ENCODE peak calls at places on chromosomes 12 and 14, in ten cellular contexts. R is pancreas, P is PC-3, Q is cardiac muscle cell, X is coronary artery, M is tibial nerve, C is A549, Y is astrocyte, A is neural progenitor cell, I is stomach. G is an unnamed sample.

GRCh38 chr12:18595406-18595805 is 142.4 kb downstream of the PLCZ1 start:
- DNase-seq in R (no peak), P (peak), Q (no peak), X (no peak), M (no peak), C (no peak), Y (no peak), A (no peak), I (no peak), G (no peak)

GRCh38 chr12:121330195-121330594 is 22.0 kb downstream of the ANAPC5 start:
- DNase-seq in R (no peak), P (no peak), Q (no peak), X (no peak), M (no peak), C (no peak), Y (no peak), A (no peak), I (no peak), G (no peak)

GRCh38 chr12:57899010-57899662 is 42.2 kb upstream of the ATP23 start:
- DNase-seq in R (peak), P (peak), Q (peak), X (no peak), M (no peak), C (no peak), Y (peak), A (no peak), I (peak), G (no peak)

GRCh38 chr14:63928744-63929174 is 76.0 kb downstream of the SYNE2 start:
- DNase-seq in R (no peak), P (no peak), Q (peak), X (no peak), M (no peak), C (no peak), Y (peak), A (no peak), I (no peak), G (no peak)

GRCh38 chr14:39406560-39406959 is 25.7 kb downstream of the FBXO33 start:
- DNase-seq in R (no peak), P (no peak), Q (no peak), X (no peak), M (no peak), C (no peak), Y (no peak), A (no peak), I (no peak), G (no peak)

GRCh38 chr14:75298187-75298985 is 19.8 kb downstream of the FOS start:
- DNase-seq in R (no peak), P (no peak), Q (peak), X (no peak), M (peak), C (no peak), Y (no peak), A (no peak), I (peak), G (no peak)

GRCh38 chr14:101518611-101519048 is 42.7 kb upstream of the DIO3 start:
- DNase-seq in R (peak), P (no peak), Q (no peak), X (no peak), M (peak), C (no peak), Y (no peak), A (no peak), I (no peak), G (no peak)

GRCh38 chr14:60179296-60179924 is 14.2 kb upstream of the DHRS7 start:
- DNase-seq in R (no peak), P (peak), Q (no peak), X (no peak), M (no peak), C (peak), Y (peak), A (no peak), I (no peak), G (no peak)

GRCh38 chr12:56897844-56898341 is 36.3 kb downstream of the SDR9C7 start:
- DNase-seq in R (no peak), P (peak), Q (no peak), X (no peak), M (no peak), C (no peak), Y (no peak), A (no peak), I (no peak), G (no peak)

GRCh38 chr14:89988787-89989186 is 33.1 kb downstream of the TDP1 start:
- DNase-seq in R (no peak), P (no peak), Q (no peak), X (no peak), M (no peak), C (no peak), Y (no peak), A (no peak), I (no peak), G (no peak)

GRCh38 chr12:29728033-29728432 is 55.7 kb downstream of the TMTC1 start:
- DNase-seq in R (no peak), P (no peak), Q (no peak), X (no peak), M (no peak), C (no peak), Y (no peak), A (no peak), I (no peak), G (no peak)

GRCh38 chr12:94266796-94267529 is 118.6 kb downstream of the PLXNC1 start:
- DNase-seq in R (no peak), P (no peak), Q (peak), X (no peak), M (no peak), C (no peak), Y (peak), A (no peak), I (no peak), G (peak)

GRCh38 chr12:52515927-52516831 is 4.0 kb downstream of the KRT5 start:
- DNase-seq in R (no peak), P (peak), Q (peak), X (peak), M (no peak), C (no peak), Y (peak), A (no peak), I (no peak), G (no peak)

GRCh38 chr12:106715582-106715981 is 58.9 kb upstream of the RIC8B start:
- DNase-seq in R (no peak), P (no peak), Q (no peak), X (no peak), M (no peak), C (no peak), Y (no peak), A (no peak), I (no peak), G (no peak)

GRCh38 chr12:54967461-54967860 is 17.1 kb downstream of the TESPA1 start:
- DNase-seq in R (no peak), P (no peak), Q (peak), X (no peak), M (no peak), C (no peak), Y (no peak), A (no peak), I (peak), G (no peak)

GRCh38 chr12:119672194-119672593 is 4.3 kb downstream of the PRKAB1 start:
- DNase-seq in R (no peak), P (no peak), Q (no peak), X (no peak), M (no peak), C (no peak), Y (no peak), A (no peak), I (no peak), G (no peak)

GRCh38 chr12:58367041-58367440 is 425.7 kb downstream of the ATP23 start:
- DNase-seq in R (no peak), P (peak), Q (no peak), X (no peak), M (no peak), C (no peak), Y (no peak), A (no peak), I (no peak), G (no peak)

GRCh38 chr12:59365133-59365532 is 230.7 kb upstream of the SLC16A7 start:
- DNase-seq in R (no peak), P (no peak), Q (no peak), X (no peak), M (no peak), C (no peak), Y (no peak), A (no peak), I (no peak), G (no peak)

GRCh38 chr14:22846811-22847307 is 10.5 kb downstream of the MMP14 start:
- DNase-seq in R (no peak), P (no peak), Q (no peak), X (no peak), M (no peak), C (no peak), Y (no peak), A (no peak), I (no peak), G (no peak)

GRCh38 chr12:125105600-125105999 is 40.4 kb downstream of the AACS start:
- DNase-seq in R (peak), P (no peak), Q (no peak), X (no peak), M (no peak), C (no peak), Y (no peak), A (no peak), I (no peak), G (no peak)

GRCh38 chr14:34488528-34488927 is 26.5 kb upstream of the SPTSSA start:
- DNase-seq in R (no peak), P (no peak), Q (no peak), X (no peak), M (no peak), C (no peak), Y (no peak), A (no peak), I (peak), G (no peak)

GRCh38 chr14:51351997-51352396 is 112.0 kb downstream of the TMX1 start:
- DNase-seq in R (no peak), P (no peak), Q (no peak), X (no peak), M (no peak), C (no peak), Y (no peak), A (no peak), I (no peak), G (no peak)

GRCh38 chr14:59482471-59483331 is 1.5 kb downstream of the L3HYPDH start:
- DNase-seq in R (no peak), P (peak), Q (peak), X (no peak), M (no peak), C (peak), Y (peak), A (no peak), I (no peak), G (no peak)

GRCh38 chr12:107086314-107086713 is 7.0 kb downstream of the CRY1 start:
- DNase-seq in R (no peak), P (no peak), Q (no peak), X (no peak), M (no peak), C (no peak), Y (no peak), A (no peak), I (no peak), G (no peak)

GRCh38 chr14:86787782-86788181 is 1205.2 kb downstream of the GALC start:
- DNase-seq in R (no peak), P (peak), Q (peak), X (no peak), M (no peak), C (no peak), Y (no peak), A (no peak), I (no peak), G (no peak)

GRCh38 chr12:10491766-10492165 is 13.9 kb upstream of the EIF2S3B start:
- DNase-seq in R (no peak), P (no peak), Q (no peak), X (no peak), M (no peak), C (no peak), Y (no peak), A (no peak), I (no peak), G (no peak)

GRCh38 chr12:109258201-109258600 is 50.9 kb downstream of the FOXN4 start:
- DNase-seq in R (no peak), P (no peak), Q (no peak), X (no peak), M (no peak), C (no peak), Y (no peak), A (no peak), I (no peak), G (no peak)
- H3K27ac ChIP-seq in R (no peak), P (no peak), Q (no peak), X (no peak), M (no peak), C (no peak), Y (no peak), A (no peak), I (no peak), G (no peak)

DNA sequence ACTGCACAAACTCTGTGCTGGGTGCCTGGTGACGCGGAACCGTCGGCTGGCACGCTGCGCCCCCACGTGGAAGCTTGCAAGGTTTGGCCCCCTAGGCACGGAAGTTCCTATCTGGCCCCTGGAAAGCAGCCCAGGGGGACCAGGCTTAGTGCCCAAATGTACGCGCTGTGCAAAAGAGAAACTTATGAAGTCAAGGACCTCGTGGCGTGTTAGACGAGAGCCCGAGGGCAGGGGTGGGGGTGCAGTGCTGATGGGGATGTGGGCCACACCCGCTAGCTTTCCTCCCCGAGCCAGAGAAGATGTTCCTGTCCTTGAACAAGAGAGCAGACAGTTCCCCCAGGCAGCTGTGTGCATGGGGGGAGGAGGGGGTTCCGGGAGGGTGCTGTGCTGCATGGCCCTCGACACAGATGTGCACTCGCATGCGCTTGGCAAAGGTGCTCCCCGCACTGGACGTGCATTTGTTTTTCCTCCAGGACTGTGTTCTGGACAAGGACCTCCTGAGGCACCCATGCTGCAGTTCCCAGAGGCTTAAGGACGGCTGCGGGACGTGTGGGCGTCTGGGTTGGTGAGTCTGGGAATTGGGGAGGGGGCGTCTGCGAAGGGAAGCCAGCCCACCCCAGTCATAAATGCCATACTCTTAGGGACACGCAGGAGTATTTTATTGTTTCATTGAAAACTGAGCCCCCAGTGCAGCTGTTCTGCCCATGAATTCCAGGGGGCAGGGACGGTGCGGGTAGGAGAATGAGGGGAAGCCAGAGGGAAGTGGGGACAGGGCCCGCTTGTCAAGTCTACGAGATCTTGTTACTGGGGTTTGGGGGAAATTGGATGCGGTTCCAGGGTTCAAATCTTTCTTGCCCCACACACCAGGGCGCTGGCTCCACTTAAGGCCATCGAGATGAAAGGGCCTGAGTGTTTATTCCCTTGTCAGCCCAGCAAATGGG is 80.0 kb downstream of the NTF3 start:
- DNase-seq in R (no peak), P (peak), Q (peak), X (peak), M (no peak), C (peak), Y (no peak), A (peak), I (no peak), G (peak)
- TF ChIP-seq CTCF in R (no peak), P (peak), Q (peak), X (peak), M (peak), C (peak), Y (peak), A (peak), I (no peak), G (no peak)

GRCh38 chr14:103908580-103908979 is 19.7 kb upstream of the TDRD9 start:
- DNase-seq in R (peak), P (no peak), Q (no peak), X (no peak), M (no peak), C (no peak), Y (no peak), A (no peak), I (no peak), G (no peak)

GRCh38 chr14:103910984-103911383 is 17.3 kb upstream of the TDRD9 start:
- DNase-seq in R (no peak), P (no peak), Q (no peak), X (no peak), M (no peak), C (no peak), Y (no peak), A (no peak), I (no peak), G (no peak)

GRCh38 chr14:103910262-103910935 is 17.9 kb upstream of the TDRD9 start:
- DNase-seq in R (peak), P (peak), Q (peak), X (no peak), M (peak), C (peak), Y (peak), A (peak), I (peak), G (peak)

GRCh38 chr14:103905861-103906456 is 22.3 kb upstream of the TDRD9 start:
- DNase-seq in R (peak), P (no peak), Q (no peak), X (no peak), M (no peak), C (no peak), Y (no peak), A (peak), I (no peak), G (peak)

DNA sequence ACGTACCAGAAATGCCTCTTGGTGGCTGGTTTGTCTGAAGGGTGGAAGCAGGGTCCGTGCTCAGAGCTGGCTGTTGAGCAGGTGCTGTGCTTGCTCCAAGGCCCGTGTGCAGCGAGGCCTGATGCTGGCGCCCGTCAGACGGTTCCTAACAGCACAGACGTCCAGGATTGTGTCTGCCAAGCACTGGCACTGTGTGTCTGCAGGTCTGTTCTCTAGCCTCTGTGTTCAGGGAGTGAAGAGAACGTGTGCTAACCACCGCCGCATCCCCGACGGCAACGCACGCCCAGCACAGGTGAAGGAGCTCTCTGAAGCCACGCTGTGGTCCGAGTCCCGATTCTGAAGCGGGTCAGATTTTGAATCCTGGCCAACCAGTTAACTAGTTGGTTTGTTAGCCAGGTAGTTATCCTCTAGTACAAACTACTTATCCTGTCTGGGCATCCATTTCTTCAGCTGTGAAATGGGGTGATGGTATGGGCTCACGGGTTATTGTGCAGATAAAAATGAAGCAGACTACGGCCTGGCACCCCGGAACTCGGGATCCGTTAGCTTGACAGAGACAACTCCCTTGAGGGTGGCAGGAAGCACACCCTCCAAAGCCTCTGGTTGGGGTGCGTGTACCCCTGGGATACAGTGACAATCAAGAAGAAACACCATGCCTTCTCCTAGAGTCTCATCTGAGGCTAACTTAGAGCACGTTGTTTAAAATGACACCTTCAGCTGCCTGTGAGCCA is 18.6 kb upstream of the TDRD9 start:
- DNase-seq in R (peak), P (no peak), Q (no peak), X (no peak), M (no peak), C (no peak), Y (no peak), A (no peak), I (no peak), G (no peak)
- H3K27ac ChIP-seq in R (peak), P (no peak), Q (peak), X (peak), M (peak), C (peak), Y (no peak), A (no peak), I (peak), G (no peak)

DNA sequence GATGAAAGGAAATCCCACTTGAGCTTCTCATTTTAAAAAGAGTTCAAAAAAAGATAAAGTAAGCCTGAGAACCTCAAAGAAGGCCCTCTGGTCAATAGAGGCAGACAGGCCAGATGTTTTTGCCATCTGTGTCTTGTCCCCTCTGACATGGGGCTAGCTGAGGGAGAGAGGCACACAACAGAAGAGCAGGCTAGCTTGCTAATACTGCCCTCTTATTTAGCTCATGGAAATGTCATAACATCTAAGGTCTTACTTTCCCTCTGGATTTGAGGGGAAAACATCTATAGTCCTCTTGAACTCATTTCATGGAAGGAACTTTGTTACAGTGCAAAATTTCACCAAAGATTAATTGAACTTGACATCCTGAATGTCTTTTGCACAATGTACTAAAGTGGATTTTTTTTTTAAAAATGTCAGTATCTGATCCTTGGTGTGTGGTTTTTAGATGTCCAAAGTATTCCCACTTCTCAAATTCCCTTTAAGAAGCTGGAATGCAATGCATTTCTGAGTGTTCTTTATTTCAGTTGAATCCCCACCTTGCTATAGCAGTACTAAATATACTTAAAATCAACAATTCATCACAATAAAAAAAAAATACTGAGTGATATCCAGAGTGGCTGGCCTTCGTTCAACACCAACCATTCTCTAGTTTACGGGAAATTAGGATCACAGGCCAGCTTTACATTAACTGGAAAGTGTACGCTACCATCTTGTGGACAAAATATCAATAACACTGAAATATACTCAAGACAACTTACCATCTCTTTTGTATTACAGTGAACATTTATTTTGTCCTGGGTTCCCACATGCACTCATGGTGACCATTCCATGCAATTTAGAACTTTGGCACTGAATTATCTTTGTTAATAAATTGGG is 176.6 kb downstream of the PAH start:
- DNase-seq in R (no peak), P (peak), Q (peak), X (no peak), M (no peak), C (peak), Y (peak), A (peak), I (no peak), G (no peak)
- TF ChIP-seq CTCF in R (no peak), P (peak), Q (peak), X (no peak), M (no peak), C (peak), Y (peak), A (peak), I (peak), G (no peak)

DNA sequence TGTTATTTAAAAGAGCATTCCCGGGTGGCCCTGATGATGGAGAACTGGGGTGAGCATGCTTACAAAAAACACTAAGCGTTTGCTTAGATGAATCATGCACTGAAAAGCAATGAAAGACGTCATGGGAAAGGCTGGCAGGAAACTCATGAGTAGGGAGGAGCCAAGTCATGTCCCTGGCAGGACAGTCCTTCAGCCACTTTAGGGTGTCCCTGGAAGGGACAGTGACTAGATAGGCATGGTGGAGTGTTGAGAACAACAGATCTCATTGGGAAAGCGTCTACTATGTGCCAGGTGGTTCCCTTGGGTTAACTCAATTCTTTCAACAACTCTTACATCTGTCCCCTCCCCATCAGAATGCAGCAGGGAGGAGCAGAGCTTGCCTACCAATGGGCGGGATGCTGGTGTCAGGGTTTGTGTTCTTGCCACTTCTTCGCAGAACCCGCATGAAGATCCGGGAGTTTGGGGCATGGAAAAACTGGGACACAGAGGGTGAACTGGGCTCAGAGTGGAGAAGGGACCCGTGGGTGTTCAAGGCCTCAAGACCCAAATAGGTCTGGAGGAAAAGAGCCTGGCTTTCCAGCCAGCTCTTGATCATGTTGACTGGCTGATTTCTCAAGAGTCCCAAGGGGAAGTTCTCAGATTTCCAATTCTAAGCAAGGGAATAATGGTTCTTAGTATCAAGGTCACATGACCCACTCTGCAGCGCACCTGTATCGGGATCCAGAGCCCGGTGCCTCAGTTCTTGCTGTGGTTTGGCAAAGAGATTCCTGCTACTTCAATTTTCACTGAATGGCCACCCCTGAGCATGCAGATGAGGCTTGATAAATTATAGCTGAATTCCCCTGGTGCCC is 653.9 kb upstream of the TBX3 start:
- DNase-seq in R (no peak), P (peak), Q (peak), X (peak), M (peak), C (peak), Y (peak), A (no peak), I (no peak), G (no peak)
- H3K27ac ChIP-seq in R (no peak), P (peak), Q (no peak), X (peak), M (peak), C (peak), Y (peak), A (no peak), I (peak), G (no peak)